ENCODE peak calls at places on chromosomes 6 and 20, in six cellular contexts. W, J, S, A, X and I are unnamed samples.

GRCh38 chr6:45192556-45192955 is 135.6 kb upstream of the RUNX2 start:
- DNase-seq in W (no peak), J (peak; percentile 18), S (no peak), A (peak; percentile 25), X (peak; percentile 26), I (no peak)

GRCh38 chr6:144266091-144266649 is 19.0 kb upstream of the UTRN start:
- DNase-seq in W (peak; percentile 64), J (peak; percentile 85), S (peak; percentile 48), A (peak; percentile 76), X (peak; percentile 88), I (peak; percentile 87)

GRCh38 chr20:49579874-49580817 is 12.2 kb upstream of the PTGIS start:
- DNase-seq in W (no peak), J (peak; percentile 87), S (no peak), A (peak; percentile 85), X (peak; percentile 69), I (no peak)

GRCh38 chr6:143188292-143188691 is 127.6 kb downstream of the AIG1 start:
- DNase-seq in W (no peak), J (no peak), S (no peak), A (no peak), X (no peak), I (no peak)

GRCh38 chr20:14838663-14839650 is 501.5 kb upstream of the FLRT3 start:
- DNase-seq in W (no peak), J (no peak), S (no peak), A (no peak), X (peak; percentile 35), I (no peak)

GRCh38 chr20:25989196-25989595 is 292.5 kb upstream of the ZNF337 start:
- DNase-seq in W (no peak), J (no peak), S (no peak), A (no peak), X (no peak), I (no peak)

GRCh38 chr6:155687645-155688044 is 232.0 kb upstream of the NOX3 start:
- DNase-seq in W (no peak), J (no peak), S (no peak), A (no peak), X (no peak), I (no peak)

GRCh38 chr6:164928041-164928321 is 381.4 kb downstream of the C6orf118 start:
- DNase-seq in W (no peak), J (no peak), S (no peak), A (no peak), X (no peak), I (no peak)

GRCh38 chr6:46677314-46677654 is 10.4 kb upstream of the TDRD6 start:
- DNase-seq in W (no peak), J (no peak), S (no peak), A (no peak), X (no peak), I (no peak)

GRCh38 chr20:19943021-19943659 is 74.0 kb upstream of the NAA20 start:
- DNase-seq in W (no peak), J (no peak), S (no peak), A (no peak), X (no peak), I (no peak)

GRCh38 chr20:19942611-19943010 is 74.6 kb upstream of the NAA20 start:
- DNase-seq in W (no peak), J (no peak), S (no peak), A (no peak), X (no peak), I (no peak)

GRCh38 chr20:19937651-19938420 is 79.3 kb upstream of the NAA20 start:
- DNase-seq in W (no peak), J (no peak), S (no peak), A (no peak), X (no peak), I (no peak)

GRCh38 chr20:19938421-19938787 is 78.8 kb upstream of the NAA20 start:
- DNase-seq in W (no peak), J (no peak), S (no peak), A (no peak), X (no peak), I (no peak)

GRCh38 chr20:19940945-19941590 is 76.1 kb upstream of the NAA20 start:
- DNase-seq in W (no peak), J (no peak), S (no peak), A (no peak), X (no peak), I (no peak)
- H3K9ac ChIP-seq in W (no peak overlapping the region), J (no peak overlapping the region), S (no peak overlapping the region), A (no peak overlapping the region), X (no peak overlapping the region), I (no peak overlapping the region)

GRCh38 chr6:9437836-9438235 is 977.0 kb downstream of the TFAP2A start:
- DNase-seq in W (no peak), J (peak; percentile 31), S (no peak), A (peak; percentile 59), X (peak; percentile 29), I (no peak)
- H3K4me3 ChIP-seq in W (no peak overlapping the region), J (no peak overlapping the region), S (no peak overlapping the region), A (no peak overlapping the region), X (no peak overlapping the region), I (no peak overlapping the region)

GRCh38 chr6:168033791-168034190 is 36.3 kb downstream of the KIF25 start:
- DNase-seq in W (no peak), J (no peak), S (no peak), A (no peak), X (no peak), I (no peak)

GRCh38 chr6:168035098-168035660 is 37.7 kb downstream of the KIF25 start:
- DNase-seq in W (no peak), J (peak; percentile 78), S (no peak), A (peak; percentile 78), X (peak; percentile 43), I (peak; percentile 85)

GRCh38 chr6:168032383-168032760 is 34.9 kb downstream of the KIF25 start:
- DNase-seq in W (no peak), J (peak; percentile 88), S (no peak), A (peak; percentile 86), X (peak; percentile 58), I (no peak)

GRCh38 chr6:168035661-168036616 is 38.5 kb downstream of the KIF25 start:
- DNase-seq in W (no peak), J (peak; percentile 78), S (no peak), A (peak; percentile 85), X (peak; percentile 40), I (no peak)

DNA sequence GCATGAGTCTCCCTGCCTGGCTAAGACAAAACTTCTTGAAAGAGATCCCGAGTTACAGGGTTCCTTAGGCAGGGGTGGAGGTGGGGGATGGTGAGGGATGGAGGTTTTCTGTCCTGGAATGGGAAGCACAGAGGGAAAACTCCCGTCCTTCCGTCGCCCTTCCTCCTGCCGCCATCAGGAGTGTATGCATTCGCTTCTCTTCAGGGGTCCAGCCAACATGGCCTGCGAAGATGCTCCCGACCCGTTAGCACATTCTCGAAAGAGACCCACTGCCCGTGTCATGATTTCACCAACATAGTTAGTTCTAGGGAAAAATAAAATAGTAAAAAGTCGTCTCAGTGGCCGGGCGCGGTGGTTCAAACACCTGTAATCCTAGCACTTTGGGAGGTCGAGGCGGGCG is 37.1 kb downstream of the KIF25 start:
- DNase-seq in W (no peak), J (no peak), S (no peak), A (no peak), X (no peak), I (no peak)
- H3K27ac ChIP-seq in W (no peak overlapping the region), J (no peak overlapping the region), S (no peak overlapping the region), A (peak overlapping the region; percentile 50), X (no peak overlapping the region), I (no peak overlapping the region)

DNA sequence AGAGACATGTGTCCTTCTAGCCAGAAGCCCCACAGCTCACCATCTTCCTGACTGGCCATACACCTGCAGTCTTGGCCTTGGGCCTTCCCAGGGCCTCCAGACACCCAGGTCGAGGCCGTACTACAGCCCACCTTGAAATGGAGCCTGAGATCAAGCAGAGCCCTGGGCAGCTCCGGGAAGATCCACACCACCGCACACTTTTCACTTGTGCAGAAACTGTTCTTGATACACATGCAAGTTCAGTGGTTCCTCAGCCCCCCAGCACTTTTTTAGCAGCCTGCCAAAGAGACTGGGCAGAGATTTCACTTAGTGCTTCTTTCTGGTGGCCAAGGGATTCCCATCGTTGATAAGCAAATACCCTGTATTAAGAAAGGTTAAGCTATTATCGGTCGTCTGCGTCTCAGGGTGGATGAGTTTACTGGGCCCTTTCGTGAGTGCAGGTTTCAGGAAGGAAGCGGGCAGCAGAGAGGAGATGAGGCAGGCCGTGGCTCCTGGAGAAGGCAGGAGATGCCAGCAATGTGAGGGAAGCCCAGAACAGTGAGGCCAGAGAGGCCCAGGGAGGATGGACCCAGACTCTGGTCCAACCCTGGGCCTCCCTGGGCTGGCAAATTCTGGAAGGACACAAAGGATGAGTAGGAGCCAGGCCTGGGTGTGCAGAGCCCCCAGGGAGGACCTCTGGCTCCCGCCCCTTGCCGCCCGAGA is 11.3 kb downstream of the TFEB start:
- DNase-seq in W (no peak), J (no peak), S (no peak), A (no peak), X (no peak), I (no peak)
- H3K9ac ChIP-seq in W (no peak overlapping the region), J (peak overlapping the region; percentile 27), S (peak overlapping the region; percentile 30), A (peak overlapping the region; percentile 24), X (no peak overlapping the region), I (no peak overlapping the region)

DNA sequence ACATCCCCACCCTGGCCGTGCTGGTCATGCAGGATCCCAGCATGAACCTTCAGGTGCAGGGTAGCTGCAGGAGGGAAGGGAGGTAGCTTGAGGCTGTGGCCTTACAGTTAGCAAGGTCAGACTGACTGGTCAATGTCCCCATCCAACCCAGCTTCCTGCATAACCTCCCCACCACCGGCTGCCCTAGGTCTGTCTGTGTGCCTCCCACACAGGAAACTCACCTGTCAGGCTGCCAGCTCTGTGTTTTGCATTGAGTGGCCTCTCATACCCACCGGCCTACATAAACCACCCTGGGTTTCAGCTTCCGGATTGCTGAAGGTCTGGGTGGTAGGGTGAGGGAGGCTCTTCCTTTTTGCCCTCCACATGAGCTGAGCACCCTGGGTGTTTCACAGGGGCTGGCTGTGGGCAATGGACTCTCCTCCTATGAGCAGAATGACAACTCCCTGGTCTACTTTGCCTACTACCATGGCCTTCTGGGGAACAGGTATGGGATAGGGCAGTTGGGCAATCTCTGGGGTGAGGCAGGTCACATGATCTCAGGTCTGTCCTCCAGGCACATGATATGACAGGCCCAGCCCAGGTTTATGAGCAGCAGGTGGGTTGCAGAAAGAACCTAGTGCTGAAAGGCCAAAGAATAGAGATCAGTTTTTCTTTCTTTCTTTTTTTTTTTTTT is 1.8 kb downstream of the CTSA start:
- DNase-seq in W (no peak), J (no peak), S (no peak), A (no peak), X (no peak), I (no peak)
- H3K4me3 ChIP-seq in W (no peak overlapping the region), J (no peak overlapping the region), S (no peak overlapping the region), A (no peak overlapping the region), X (no peak overlapping the region), I (no peak overlapping the region)